ENCODE peak calls at places on chromosomes 16 and 17, in four cellular contexts. Q, S, T and E are unnamed samples.

GRCh38 chr16:67528222-67528869 is at the start of gene RIPOR1:
- DNase-seq in T (peak; percentile 34), Q (peak; percentile 72), S (peak; percentile 50), E (peak; percentile 89)

GRCh38 chr16:17278988-17279387 is 191.8 kb downstream of the XYLT1 start:
- DNase-seq in S (no peak), T (no peak), Q (no peak), E (no peak)

GRCh38 chr17:41329279-41329925 is 13.9 kb upstream of the KRTAP17-1 start:
- DNase-seq in T (no peak), Q (peak; percentile 20), S (peak; percentile 59), E (no peak)

GRCh38 chr17:77491921-77492445 is 351.2 kb downstream of the SEC14L1 start:
- DNase-seq in T (peak; percentile 39), S (no peak), Q (peak; percentile 65), E (peak; percentile 75)

GRCh38 chr16:11104168-11105037 is 151.6 kb downstream of the SOCS1 start:
- DNase-seq in S (no peak), Q (peak; percentile 19), T (no peak), E (no peak)

GRCh38 chr17:52283872-52284271 is 125.4 kb upstream of the CA10 start:
- DNase-seq in Q (no peak), S (no peak), T (no peak), E (no peak)

GRCh38 chr17:40301315-40301714 is 7.7 kb upstream of the RARA start:
- DNase-seq in T (no peak), S (no peak), Q (no peak), E (no peak)

GRCh38 chr17:73210002-73210678 is 17.3 kb downstream of the COG1 start:
- DNase-seq in S (no peak), T (no peak), Q (no peak), E (no peak)

GRCh38 chr16:23254338-23254737 is 47.8 kb upstream of the SCNN1B start:
- DNase-seq in S (no peak), T (no peak), Q (no peak), E (no peak)

GRCh38 chr17:72273301-72274056 is 152.7 kb downstream of the SOX9 start:
- DNase-seq in T (no peak), Q (no peak), S (no peak), E (no peak)

GRCh38 chr17:79850571-79851460 is 11.6 kb upstream of the CBX4 start:
- DNase-seq in Q (no peak), S (no peak), T (no peak), E (no peak)

GRCh38 chr17:80637286-80637703 is 92.7 kb downstream of the RPTOR start:
- DNase-seq in T (no peak), S (no peak), Q (no peak), E (no peak)

GRCh38 chr17:58344047-58344790 is 7.8 kb downstream of the SUPT4H1 start:
- DNase-seq in T (peak; percentile 89), S (no peak), Q (no peak), E (peak; percentile 78)

GRCh38 chr17:80790021-80790765 is 201.4 kb upstream of the CHMP6 start:
- DNase-seq in Q (peak; percentile 30), T (no peak), S (no peak), E (peak; percentile 81)